ENCODE peak calls at places on chromosomes 3 and 15, in seven cellular contexts. One of them, this sample, is unnamed.

GRCh38 chr3:102510663-102511062 is 75.8 kb downstream of the ZPLD1 start:
- DNase-seq in GM20000: no peak
- DNase-seq in Ammon's horn: no peak
- DNase-seq in SK-MEL-5: no peak
- DNase-seq in head of caudate nucleus: no peak
- DNase-seq in GM23338: no peak
- DNase-seq in activated T-cell treated with anti-CD3 and anti-CD28 coated beads for 1 hour: no peak
- DNase-seq in this sample: no peak

GRCh38 chr3:153633407-153633806 is 471.4 kb downstream of the RAP2B start:
- DNase-seq in GM20000: no peak
- DNase-seq in Ammon's horn: no peak
- DNase-seq in SK-MEL-5: no peak
- DNase-seq in head of caudate nucleus: no peak
- DNase-seq in GM23338: no peak
- DNase-seq in activated T-cell treated with anti-CD3 and anti-CD28 coated beads for 1 hour: no peak
- DNase-seq in this sample: no peak

GRCh38 chr3:179882322-179882721 is 154.4 kb downstream of the PEX5L start:
- DNase-seq in GM20000: peak; percentile 72
- DNase-seq in Ammon's horn: peak; percentile 21
- DNase-seq in SK-MEL-5: no peak
- DNase-seq in head of caudate nucleus: no peak
- DNase-seq in GM23338: peak; percentile 83
- DNase-seq in activated T-cell treated with anti-CD3 and anti-CD28 coated beads for 1 hour: no peak
- DNase-seq in this sample: no peak

GRCh38 chr3:168250415-168250861 is 154.7 kb upstream of the GOLIM4 start:
- DNase-seq in GM20000: peak; percentile 23
- DNase-seq in Ammon's horn: no peak
- DNase-seq in SK-MEL-5: no peak
- DNase-seq in head of caudate nucleus: no peak
- DNase-seq in GM23338: no peak
- DNase-seq in activated T-cell treated with anti-CD3 and anti-CD28 coated beads for 1 hour: no peak
- DNase-seq in this sample: no peak

GRCh38 chr3:127754411-127755304 is 67.7 kb downstream of the MGLL start:
- DNase-seq in GM20000: peak; percentile 59
- DNase-seq in Ammon's horn: peak; percentile 48
- DNase-seq in SK-MEL-5: no peak
- DNase-seq in head of caudate nucleus: peak; percentile 76
- DNase-seq in GM23338: no peak
- DNase-seq in activated T-cell treated with anti-CD3 and anti-CD28 coated beads for 1 hour: no peak
- DNase-seq in this sample: no peak

GRCh38 chr15:72534522-72534921 is 60.4 kb downstream of the ARIH1 start:
- DNase-seq in GM20000: no peak
- DNase-seq in Ammon's horn: no peak
- DNase-seq in SK-MEL-5: no peak
- DNase-seq in head of caudate nucleus: no peak
- DNase-seq in GM23338: no peak
- DNase-seq in activated T-cell treated with anti-CD3 and anti-CD28 coated beads for 1 hour: peak; percentile 9
- DNase-seq in this sample: no peak

GRCh38 chr3:38327335-38328009 is 19.1 kb upstream of the XYLB start:
- DNase-seq in GM20000: no peak
- DNase-seq in Ammon's horn: no peak
- DNase-seq in SK-MEL-5: peak; percentile 95
- DNase-seq in head of caudate nucleus: no peak
- DNase-seq in GM23338: no peak
- DNase-seq in activated T-cell treated with anti-CD3 and anti-CD28 coated beads for 1 hour: no peak
- DNase-seq in this sample: no peak

GRCh38 chr15:70248116-70249025 is 150.7 kb upstream of the TLE3 start:
- DNase-seq in GM20000: no peak
- DNase-seq in Ammon's horn: no peak
- DNase-seq in SK-MEL-5: peak; percentile 41
- DNase-seq in head of caudate nucleus: no peak
- DNase-seq in GM23338: peak; percentile 76
- DNase-seq in activated T-cell treated with anti-CD3 and anti-CD28 coated beads for 1 hour: no peak
- DNase-seq in this sample: no peak

GRCh38 chr3:66075281-66075680 is 36.6 kb upstream of the MAGI1 start:
- DNase-seq in GM20000: no peak
- DNase-seq in Ammon's horn: no peak
- DNase-seq in SK-MEL-5: no peak
- DNase-seq in head of caudate nucleus: no peak
- DNase-seq in GM23338: no peak
- DNase-seq in activated T-cell treated with anti-CD3 and anti-CD28 coated beads for 1 hour: no peak
- DNase-seq in this sample: no peak

GRCh38 chr3:72157782-72158638 is 373.1 kb upstream of the PROK2 start:
- DNase-seq in GM20000: no peak
- DNase-seq in Ammon's horn: peak; percentile 43
- DNase-seq in SK-MEL-5: no peak
- DNase-seq in head of caudate nucleus: no peak
- DNase-seq in GM23338: no peak
- DNase-seq in activated T-cell treated with anti-CD3 and anti-CD28 coated beads for 1 hour: no peak
- DNase-seq in this sample: no peak

GRCh38 chr3:55885721-55886120 is 398.6 kb upstream of the WNT5A start:
- DNase-seq in GM20000: no peak
- DNase-seq in Ammon's horn: no peak
- DNase-seq in SK-MEL-5: no peak
- DNase-seq in head of caudate nucleus: no peak
- DNase-seq in GM23338: peak; percentile 52
- DNase-seq in activated T-cell treated with anti-CD3 and anti-CD28 coated beads for 1 hour: no peak
- DNase-seq in this sample: no peak

GRCh38 chr3:53166781-53167291 is 5.8 kb downstream of the PRKCD start:
- DNase-seq in GM20000: no peak
- DNase-seq in Ammon's horn: peak; percentile 81
- DNase-seq in SK-MEL-5: peak; percentile 73
- DNase-seq in head of caudate nucleus: no peak
- DNase-seq in GM23338: no peak
- DNase-seq in activated T-cell treated with anti-CD3 and anti-CD28 coated beads for 1 hour: no peak
- DNase-seq in this sample: no peak

GRCh38 chr3:124620600-124621063 is 109.6 kb upstream of the UMPS start:
- DNase-seq in GM20000: peak; percentile 49
- DNase-seq in Ammon's horn: no peak
- DNase-seq in SK-MEL-5: peak; percentile 50
- DNase-seq in head of caudate nucleus: no peak
- DNase-seq in GM23338: no peak
- DNase-seq in activated T-cell treated with anti-CD3 and anti-CD28 coated beads for 1 hour: peak; percentile 14
- DNase-seq in this sample: peak; percentile 11